ENCODE peak calls at places on chromosomes 2 and 18, in ten cellular contexts. One of them, this sample, is unnamed.
A peak's percentile ranks its signal among the peaks of the same experiment; 100 is the strongest.

GRCh38 chr2:23545391-23545790 is 160.4 kb downstream of the KLHL29 start:
- DNase-seq in upper lobe of left lung: no peak
- DNase-seq in GM20000: no peak
- DNase-seq in activated CD4-positive, alpha-beta T cell treated with anti-CD3 and anti-CD28 coated beads, Interleukin-2, amount 50 U/mL, for 24 hours: no peak
- DNase-seq in T-helper 2 cell: no peak
- DNase-seq in KBM-7: peak; percentile 11
- DNase-seq in aorta: no peak
- DNase-seq in occipital lobe: no peak
- DNase-seq in dermis microvascular lymphatic vessel endothelial cell: no peak
- DNase-seq in adipocyte: peak; percentile 36
- DNase-seq in this sample: no peak

GRCh38 chr2:204452464-204453023 is 92.7 kb upstream of the PARD3B start:
- DNase-seq in adipocyte: peak; percentile 92
- DNase-seq in occipital lobe: no peak
- DNase-seq in upper lobe of left lung: peak; percentile 39
- DNase-seq in dermis microvascular lymphatic vessel endothelial cell: peak; percentile 23
- DNase-seq in KBM-7: no peak
- DNase-seq in activated CD4-positive, alpha-beta T cell treated with anti-CD3 and anti-CD28 coated beads, Interleukin-2, amount 50 U/mL, for 24 hours: no peak
- DNase-seq in GM20000: no peak
- DNase-seq in aorta: no peak
- DNase-seq in T-helper 2 cell: no peak
- DNase-seq in this sample: peak; percentile 98

GRCh38 chr2:129877795-129878775 is 101.4 kb upstream of the RAB6C start:
- DNase-seq in dermis microvascular lymphatic vessel endothelial cell: no peak
- DNase-seq in GM20000: no peak
- DNase-seq in upper lobe of left lung: no peak
- DNase-seq in aorta: no peak
- DNase-seq in adipocyte: peak; percentile 61
- DNase-seq in KBM-7: no peak
- DNase-seq in activated CD4-positive, alpha-beta T cell treated with anti-CD3 and anti-CD28 coated beads, Interleukin-2, amount 50 U/mL, for 24 hours: no peak
- DNase-seq in occipital lobe: peak; percentile 80
- DNase-seq in T-helper 2 cell: peak; percentile 27
- DNase-seq in this sample: no peak

GRCh38 chr2:138630164-138630563 is 128.6 kb downstream of the SPOPL start:
- DNase-seq in GM20000: no peak
- DNase-seq in activated CD4-positive, alpha-beta T cell treated with anti-CD3 and anti-CD28 coated beads, Interleukin-2, amount 50 U/mL, for 24 hours: no peak
- DNase-seq in upper lobe of left lung: no peak
- DNase-seq in occipital lobe: no peak
- DNase-seq in aorta: no peak
- DNase-seq in KBM-7: no peak
- DNase-seq in T-helper 2 cell: no peak
- DNase-seq in dermis microvascular lymphatic vessel endothelial cell: no peak
- DNase-seq in adipocyte: no peak
- DNase-seq in this sample: no peak

GRCh38 chr18:58225101-58225500 is 181.1 kb downstream of the NEDD4L start:
- DNase-seq in aorta: no peak
- DNase-seq in KBM-7: no peak
- DNase-seq in adipocyte: no peak
- DNase-seq in dermis microvascular lymphatic vessel endothelial cell: no peak
- DNase-seq in occipital lobe: no peak
- DNase-seq in activated CD4-positive, alpha-beta T cell treated with anti-CD3 and anti-CD28 coated beads, Interleukin-2, amount 50 U/mL, for 24 hours: no peak
- DNase-seq in GM20000: peak; percentile 60
- DNase-seq in T-helper 2 cell: no peak
- DNase-seq in upper lobe of left lung: no peak
- DNase-seq in this sample: no peak

GRCh38 chr2:8851811-8852560 is 14.6 kb upstream of the KIDINS220 start:
- DNase-seq in activated CD4-positive, alpha-beta T cell treated with anti-CD3 and anti-CD28 coated beads, Interleukin-2, amount 50 U/mL, for 24 hours: no peak
- DNase-seq in upper lobe of left lung: no peak
- DNase-seq in T-helper 2 cell: no peak
- DNase-seq in occipital lobe: peak; percentile 5
- DNase-seq in adipocyte: no peak
- DNase-seq in GM20000: no peak
- DNase-seq in dermis microvascular lymphatic vessel endothelial cell: no peak
- DNase-seq in KBM-7: no peak
- DNase-seq in aorta: no peak
- DNase-seq in this sample: no peak

GRCh38 chr2:179031731-179032408 is 18.1 kb downstream of the CCDC141 start:
- DNase-seq in adipocyte: peak; percentile 80
- DNase-seq in KBM-7: no peak
- DNase-seq in dermis microvascular lymphatic vessel endothelial cell: no peak
- DNase-seq in activated CD4-positive, alpha-beta T cell treated with anti-CD3 and anti-CD28 coated beads, Interleukin-2, amount 50 U/mL, for 24 hours: no peak
- DNase-seq in aorta: no peak
- DNase-seq in GM20000: peak; percentile 34
- DNase-seq in upper lobe of left lung: no peak
- DNase-seq in T-helper 2 cell: peak; percentile 94
- DNase-seq in occipital lobe: no peak
- DNase-seq in this sample: no peak

GRCh38 chr2:127104881-127105655 is 1.9 kb downstream of the BIN1 start:
- DNase-seq in aorta: peak; percentile 72
- DNase-seq in GM20000: no peak
- DNase-seq in KBM-7: no peak
- DNase-seq in adipocyte: peak; percentile 26
- DNase-seq in T-helper 2 cell: no peak
- DNase-seq in occipital lobe: no peak
- DNase-seq in activated CD4-positive, alpha-beta T cell treated with anti-CD3 and anti-CD28 coated beads, Interleukin-2, amount 50 U/mL, for 24 hours: no peak
- DNase-seq in dermis microvascular lymphatic vessel endothelial cell: no peak
- DNase-seq in upper lobe of left lung: peak; percentile 18
- DNase-seq in this sample: no peak

GRCh38 chr2:240526521-240526920 is 31.3 kb downstream of the ANKMY1 start:
- DNase-seq in adipocyte: no peak
- DNase-seq in GM20000: no peak
- DNase-seq in T-helper 2 cell: no peak
- DNase-seq in activated CD4-positive, alpha-beta T cell treated with anti-CD3 and anti-CD28 coated beads, Interleukin-2, amount 50 U/mL, for 24 hours: no peak
- DNase-seq in aorta: no peak
- DNase-seq in upper lobe of left lung: no peak
- DNase-seq in occipital lobe: no peak
- DNase-seq in dermis microvascular lymphatic vessel endothelial cell: no peak
- DNase-seq in KBM-7: no peak
- DNase-seq in this sample: no peak

GRCh38 chr2:206983156-206983875 is 44.0 kb downstream of the CPO start:
- DNase-seq in upper lobe of left lung: no peak
- DNase-seq in adipocyte: peak; percentile 4
- DNase-seq in GM20000: no peak
- DNase-seq in occipital lobe: no peak
- DNase-seq in aorta: no peak
- DNase-seq in T-helper 2 cell: no peak
- DNase-seq in KBM-7: no peak
- DNase-seq in activated CD4-positive, alpha-beta T cell treated with anti-CD3 and anti-CD28 coated beads, Interleukin-2, amount 50 U/mL, for 24 hours: no peak
- DNase-seq in dermis microvascular lymphatic vessel endothelial cell: no peak
- DNase-seq in this sample: no peak

GRCh38 chr2:215607790-215608189 is 171.9 kb upstream of the FN1 start:
- DNase-seq in T-helper 2 cell: no peak
- DNase-seq in dermis microvascular lymphatic vessel endothelial cell: no peak
- DNase-seq in activated CD4-positive, alpha-beta T cell treated with anti-CD3 and anti-CD28 coated beads, Interleukin-2, amount 50 U/mL, for 24 hours: no peak
- DNase-seq in aorta: no peak
- DNase-seq in KBM-7: no peak
- DNase-seq in upper lobe of left lung: no peak
- DNase-seq in adipocyte: peak; percentile 71
- DNase-seq in GM20000: no peak
- DNase-seq in occipital lobe: no peak
- DNase-seq in this sample: no peak

GRCh38 chr2:42474765-42475454 is 18.9 kb downstream of the KCNG3 start:
- DNase-seq in activated CD4-positive, alpha-beta T cell treated with anti-CD3 and anti-CD28 coated beads, Interleukin-2, amount 50 U/mL, for 24 hours: no peak
- DNase-seq in upper lobe of left lung: no peak
- DNase-seq in T-helper 2 cell: no peak
- DNase-seq in GM20000: no peak
- DNase-seq in occipital lobe: no peak
- DNase-seq in KBM-7: no peak
- DNase-seq in adipocyte: no peak
- DNase-seq in dermis microvascular lymphatic vessel endothelial cell: no peak
- DNase-seq in aorta: no peak
- DNase-seq in this sample: no peak

GRCh38 chr2:25402477-25402876 is 60.8 kb upstream of the DNMT3A start:
- DNase-seq in aorta: no peak
- DNase-seq in GM20000: peak; percentile 61
- DNase-seq in dermis microvascular lymphatic vessel endothelial cell: no peak
- DNase-seq in upper lobe of left lung: no peak
- DNase-seq in T-helper 2 cell: peak; percentile 33
- DNase-seq in occipital lobe: no peak
- DNase-seq in activated CD4-positive, alpha-beta T cell treated with anti-CD3 and anti-CD28 coated beads, Interleukin-2, amount 50 U/mL, for 24 hours: no peak
- DNase-seq in adipocyte: no peak
- DNase-seq in KBM-7: no peak
- DNase-seq in this sample: no peak

GRCh38 chr2:207093234-207093633 is 72.5 kb downstream of the KLF7 start:
- DNase-seq in GM20000: no peak
- DNase-seq in T-helper 2 cell: no peak
- DNase-seq in aorta: no peak
- DNase-seq in activated CD4-positive, alpha-beta T cell treated with anti-CD3 and anti-CD28 coated beads, Interleukin-2, amount 50 U/mL, for 24 hours: no peak
- DNase-seq in occipital lobe: no peak
- DNase-seq in KBM-7: no peak
- DNase-seq in dermis microvascular lymphatic vessel endothelial cell: no peak
- DNase-seq in upper lobe of left lung: no peak
- DNase-seq in adipocyte: no peak
- DNase-seq in this sample: no peak

GRCh38 chr2:226387499-226387942 is 412.1 kb downstream of the IRS1 start:
- DNase-seq in activated CD4-positive, alpha-beta T cell treated with anti-CD3 and anti-CD28 coated beads, Interleukin-2, amount 50 U/mL, for 24 hours: no peak
- DNase-seq in adipocyte: no peak
- DNase-seq in upper lobe of left lung: no peak
- DNase-seq in occipital lobe: no peak
- DNase-seq in KBM-7: no peak
- DNase-seq in aorta: no peak
- DNase-seq in dermis microvascular lymphatic vessel endothelial cell: no peak
- DNase-seq in T-helper 2 cell: no peak
- DNase-seq in GM20000: no peak
- DNase-seq in this sample: no peak

GRCh38 chr2:36550006-36550405 is 48.0 kb downstream of the FEZ2 start:
- DNase-seq in upper lobe of left lung: no peak
- DNase-seq in T-helper 2 cell: no peak
- DNase-seq in activated CD4-positive, alpha-beta T cell treated with anti-CD3 and anti-CD28 coated beads, Interleukin-2, amount 50 U/mL, for 24 hours: no peak
- DNase-seq in dermis microvascular lymphatic vessel endothelial cell: no peak
- DNase-seq in occipital lobe: no peak
- DNase-seq in aorta: no peak
- DNase-seq in KBM-7: no peak
- DNase-seq in adipocyte: no peak
- DNase-seq in GM20000: no peak
- DNase-seq in this sample: no peak

GRCh38 chr2:30514861-30515435 is 67.9 kb downstream of the LCLAT1 start:
- DNase-seq in aorta: no peak
- DNase-seq in dermis microvascular lymphatic vessel endothelial cell: no peak
- DNase-seq in occipital lobe: no peak
- DNase-seq in T-helper 2 cell: no peak
- DNase-seq in upper lobe of left lung: no peak
- DNase-seq in KBM-7: no peak
- DNase-seq in activated CD4-positive, alpha-beta T cell treated with anti-CD3 and anti-CD28 coated beads, Interleukin-2, amount 50 U/mL, for 24 hours: no peak
- DNase-seq in GM20000: no peak
- DNase-seq in adipocyte: no peak
- DNase-seq in this sample: no peak

GRCh38 chr2:202009019-202009481 is 24.6 kb upstream of the FZD7 start:
- DNase-seq in upper lobe of left lung: no peak
- DNase-seq in GM20000: no peak
- DNase-seq in T-helper 2 cell: no peak
- DNase-seq in adipocyte: no peak
- DNase-seq in occipital lobe: no peak
- DNase-seq in dermis microvascular lymphatic vessel endothelial cell: no peak
- DNase-seq in aorta: no peak
- DNase-seq in activated CD4-positive, alpha-beta T cell treated with anti-CD3 and anti-CD28 coated beads, Interleukin-2, amount 50 U/mL, for 24 hours: no peak
- DNase-seq in KBM-7: no peak
- DNase-seq in this sample: no peak

GRCh38 chr2:33011941-33012340 is 65.2 kb downstream of the LTBP1 start:
- DNase-seq in GM20000: no peak
- DNase-seq in adipocyte: no peak
- DNase-seq in activated CD4-positive, alpha-beta T cell treated with anti-CD3 and anti-CD28 coated beads, Interleukin-2, amount 50 U/mL, for 24 hours: no peak
- DNase-seq in occipital lobe: no peak
- DNase-seq in KBM-7: no peak
- DNase-seq in upper lobe of left lung: no peak
- DNase-seq in T-helper 2 cell: no peak
- DNase-seq in dermis microvascular lymphatic vessel endothelial cell: no peak
- DNase-seq in aorta: no peak
- DNase-seq in this sample: no peak

GRCh38 chr2:238493880-238494572 is 67.3 kb downstream of the ASB1 start:
- DNase-seq in GM20000: peak; percentile 39
- DNase-seq in KBM-7: peak; percentile 59
- DNase-seq in dermis microvascular lymphatic vessel endothelial cell: no peak
- DNase-seq in T-helper 2 cell: peak; percentile 51
- DNase-seq in upper lobe of left lung: no peak
- DNase-seq in activated CD4-positive, alpha-beta T cell treated with anti-CD3 and anti-CD28 coated beads, Interleukin-2, amount 50 U/mL, for 24 hours: no peak
- DNase-seq in aorta: no peak
- DNase-seq in occipital lobe: no peak
- DNase-seq in adipocyte: no peak
- DNase-seq in this sample: no peak

GRCh38 chr2:94986392-94986963 is 39.0 kb upstream of the MAL start:
- DNase-seq in occipital lobe: peak; percentile 12
- DNase-seq in aorta: no peak
- DNase-seq in dermis microvascular lymphatic vessel endothelial cell: peak; percentile 29
- DNase-seq in adipocyte: peak; percentile 84
- DNase-seq in KBM-7: peak; percentile 40
- DNase-seq in upper lobe of left lung: peak; percentile 69
- DNase-seq in GM20000: peak; percentile 66
- DNase-seq in activated CD4-positive, alpha-beta T cell treated with anti-CD3 and anti-CD28 coated beads, Interleukin-2, amount 50 U/mL, for 24 hours: no peak
- DNase-seq in T-helper 2 cell: peak; percentile 55
- DNase-seq in this sample: peak; percentile 30

GRCh38 chr18:58581265-58581664 is 47.6 kb downstream of the ALPK2 start:
- DNase-seq in activated CD4-positive, alpha-beta T cell treated with anti-CD3 and anti-CD28 coated beads, Interleukin-2, amount 50 U/mL, for 24 hours: no peak
- DNase-seq in aorta: no peak
- DNase-seq in adipocyte: peak; percentile 91
- DNase-seq in GM20000: no peak
- DNase-seq in T-helper 2 cell: no peak
- DNase-seq in dermis microvascular lymphatic vessel endothelial cell: no peak
- DNase-seq in upper lobe of left lung: no peak
- DNase-seq in occipital lobe: no peak
- DNase-seq in KBM-7: no peak
- DNase-seq in this sample: no peak

GRCh38 chr2:26988165-26988879 is 17.9 kb downstream of the MAPRE3 start:
- DNase-seq in activated CD4-positive, alpha-beta T cell treated with anti-CD3 and anti-CD28 coated beads, Interleukin-2, amount 50 U/mL, for 24 hours: no peak
- DNase-seq in adipocyte: peak; percentile 90
- DNase-seq in GM20000: no peak
- DNase-seq in upper lobe of left lung: no peak
- DNase-seq in T-helper 2 cell: no peak
- DNase-seq in aorta: no peak
- DNase-seq in KBM-7: no peak
- DNase-seq in dermis microvascular lymphatic vessel endothelial cell: no peak
- DNase-seq in occipital lobe: no peak
- DNase-seq in this sample: no peak

GRCh38 chr2:239187464-239188253 is 213.2 kb downstream of the HDAC4 start:
- DNase-seq in dermis microvascular lymphatic vessel endothelial cell: no peak
- DNase-seq in upper lobe of left lung: peak; percentile 26
- DNase-seq in aorta: peak; percentile 39
- DNase-seq in T-helper 2 cell: no peak
- DNase-seq in GM20000: no peak
- DNase-seq in adipocyte: no peak
- DNase-seq in activated CD4-positive, alpha-beta T cell treated with anti-CD3 and anti-CD28 coated beads, Interleukin-2, amount 50 U/mL, for 24 hours: no peak
- DNase-seq in KBM-7: no peak
- DNase-seq in occipital lobe: no peak
- DNase-seq in this sample: no peak

GRCh38 chr18:5720132-5720531 is 175.2 kb downstream of the TMEM200C start:
- DNase-seq in dermis microvascular lymphatic vessel endothelial cell: no peak
- DNase-seq in adipocyte: no peak
- DNase-seq in aorta: no peak
- DNase-seq in T-helper 2 cell: no peak
- DNase-seq in activated CD4-positive, alpha-beta T cell treated with anti-CD3 and anti-CD28 coated beads, Interleukin-2, amount 50 U/mL, for 24 hours: no peak
- DNase-seq in GM20000: no peak
- DNase-seq in upper lobe of left lung: no peak
- DNase-seq in KBM-7: no peak
- DNase-seq in occipital lobe: no peak
- DNase-seq in this sample: no peak

GRCh38 chr2:29865512-29865911 is 55.9 kb downstream of the ALK start:
- DNase-seq in adipocyte: no peak
- DNase-seq in occipital lobe: no peak
- DNase-seq in aorta: no peak
- DNase-seq in KBM-7: no peak
- DNase-seq in dermis microvascular lymphatic vessel endothelial cell: no peak
- DNase-seq in activated CD4-positive, alpha-beta T cell treated with anti-CD3 and anti-CD28 coated beads, Interleukin-2, amount 50 U/mL, for 24 hours: no peak
- DNase-seq in T-helper 2 cell: no peak
- DNase-seq in GM20000: no peak
- DNase-seq in upper lobe of left lung: no peak
- DNase-seq in this sample: no peak

GRCh38 chr18:61891874-61892273 is 933 bp downstream of the RNF152 start:
- DNase-seq in adipocyte: peak; percentile 23
- DNase-seq in KBM-7: no peak
- DNase-seq in GM20000: no peak
- DNase-seq in aorta: no peak
- DNase-seq in activated CD4-positive, alpha-beta T cell treated with anti-CD3 and anti-CD28 coated beads, Interleukin-2, amount 50 U/mL, for 24 hours: no peak
- DNase-seq in occipital lobe: no peak
- DNase-seq in T-helper 2 cell: no peak
- DNase-seq in dermis microvascular lymphatic vessel endothelial cell: no peak
- DNase-seq in upper lobe of left lung: no peak
- DNase-seq in this sample: no peak

GRCh38 chr2:54619660-54620231 is 103.7 kb upstream of the EML6 start:
- DNase-seq in dermis microvascular lymphatic vessel endothelial cell: no peak
- DNase-seq in occipital lobe: no peak
- DNase-seq in adipocyte: no peak
- DNase-seq in activated CD4-positive, alpha-beta T cell treated with anti-CD3 and anti-CD28 coated beads, Interleukin-2, amount 50 U/mL, for 24 hours: no peak
- DNase-seq in GM20000: no peak
- DNase-seq in T-helper 2 cell: no peak
- DNase-seq in aorta: peak; percentile 35
- DNase-seq in upper lobe of left lung: no peak
- DNase-seq in KBM-7: no peak
- DNase-seq in this sample: no peak